ENCODE peak calls at places on chromosomes 1 and 21, in seven cellular contexts. E, L, G, Z, A, M and K are unnamed samples.

GRCh38 chr1:202471246-202471645 is 122.7 kb downstream of the PPP1R12B start:
- DNase-seq in Z (no peak), G (no peak), L (no peak), A (peak), E (no peak), M (no peak), K (no peak)

GRCh38 chr1:93448292-93448982 is 519 bp downstream of the FNBP1L start:
- DNase-seq in L (peak), G (peak), M (peak), A (peak), Z (peak), E (peak), K (no peak)

GRCh38 chr1:183218039-183218618 is 32.1 kb downstream of the LAMC2 start:
- DNase-seq in Z (no peak), L (no peak), G (no peak), A (no peak), M (no peak), E (no peak), K (peak)

GRCh38 chr1:19325368-19325957 is 13.3 kb downstream of the SLC66A1 start:
- DNase-seq in Z (no peak), L (no peak), G (peak), E (no peak), A (no peak), M (no peak), K (no peak)

GRCh38 chr1:53473463-53473862 is 14.3 kb downstream of the DMRTB1 start:
- DNase-seq in M (no peak), Z (no peak), G (no peak), A (peak), L (no peak), E (no peak), K (peak)

GRCh38 chr1:99455760-99456159 is 190.2 kb upstream of the PALMD start:
- DNase-seq in E (no peak), Z (no peak), M (no peak), L (no peak), G (no peak), A (no peak), K (no peak)

GRCh38 chr1:8082945-8083344 is 56.8 kb upstream of the ERRFI1 start:
- DNase-seq in G (no peak), A (peak), M (no peak), E (no peak), Z (no peak), L (no peak), K (peak)

GRCh38 chr1:192518700-192519099 is 56.9 kb upstream of the RGS1 start:
- DNase-seq in L (no peak), G (no peak), Z (no peak), A (no peak), M (no peak), E (no peak), K (peak)

GRCh38 chr1:183569141-183569540 is 21.1 kb downstream of the NCF2 start:
- DNase-seq in M (no peak), L (peak), Z (no peak), G (no peak), A (no peak), E (peak), K (peak)

GRCh38 chr1:100249155-100249536 is 488 bp downstream of the DBT start:
- DNase-seq in E (no peak), M (no peak), Z (no peak), A (peak), L (no peak), G (no peak), K (no peak)

GRCh38 chr1:34975312-34975711 is 9.8 kb downstream of the TMEM35B start:
- DNase-seq in G (no peak), A (no peak), E (peak), Z (no peak), L (no peak), M (no peak), K (peak)

GRCh38 chr1:225662155-225662554 is 9.2 kb upstream of the ENAH start:
- DNase-seq in L (no peak), M (no peak), E (no peak), G (no peak), Z (no peak), A (no peak), K (no peak)

GRCh38 chr1:111219466-111220286 is 7.8 kb upstream of the CHI3L2 start:
- DNase-seq in A (no peak), G (no peak), Z (peak), L (no peak), M (no peak), E (peak), K (no peak)

GRCh38 chr1:226654046-226654445 is 85.0 kb downstream of the ITPKB start:
- DNase-seq in Z (peak), E (peak), G (peak), M (no peak), L (no peak), A (peak), K (peak)

GRCh38 chr1:20849100-20849499 is 62.0 kb upstream of the HP1BP3 start:
- DNase-seq in M (no peak), L (no peak), G (no peak), E (no peak), Z (no peak), A (no peak), K (no peak)

GRCh38 chr1:154863702-154864174 is 6.3 kb downstream of the KCNN3 start:
- DNase-seq in Z (no peak), E (peak), G (peak), M (peak), L (peak), A (peak), K (peak)

GRCh38 chr1:90502194-90502593 is 214.9 kb downstream of the BARHL2 start:
- DNase-seq in E (peak), L (no peak), G (no peak), Z (peak), A (no peak), M (no peak), K (no peak)
- H4K8ac ChIP-seq in E (no peak), L (no peak), G (no peak), Z (no peak), A (no peak), M (no peak), K (no peak)

GRCh38 chr1:170307426-170307825 is 161.7 kb downstream of the NTMT2 start:
- DNase-seq in E (no peak), L (no peak), A (peak), G (no peak), Z (no peak), M (no peak), K (peak)

GRCh38 chr1:170310931-170311330 is 165.2 kb downstream of the NTMT2 start:
- DNase-seq in A (peak), M (no peak), E (no peak), G (no peak), L (no peak), Z (no peak), K (no peak)

GRCh38 chr1:170309389-170310013 is 163.7 kb downstream of the NTMT2 start:
- DNase-seq in M (no peak), G (no peak), L (no peak), A (peak), Z (no peak), E (peak), K (peak)

GRCh38 chr1:170306948-170307347 is 161.2 kb downstream of the NTMT2 start:
- DNase-seq in M (no peak), A (no peak), E (no peak), G (no peak), L (no peak), Z (no peak), K (no peak)

GRCh38 chr1:170310014-170310405 is 164.3 kb downstream of the NTMT2 start:
- DNase-seq in A (no peak), L (no peak), Z (no peak), M (no peak), G (no peak), E (no peak), K (no peak)
- H4K8ac ChIP-seq in A (no peak), L (no peak), Z (no peak), M (no peak), G (no peak), E (no peak), K (peak)

GRCh38 chr1:63152572-63152971 is 169.8 kb upstream of the FOXD3 start:
- DNase-seq in L (peak), E (no peak), Z (no peak), A (no peak), M (no peak), G (no peak), K (no peak)

GRCh38 chr1:63142001-63142400 is 180.4 kb upstream of the FOXD3 start:
- DNase-seq in E (no peak), A (no peak), Z (no peak), G (no peak), M (no peak), L (no peak), K (no peak)

GRCh38 chr1:63148825-63149645 is 173.3 kb upstream of the FOXD3 start:
- DNase-seq in Z (peak), L (no peak), M (peak), A (peak), G (peak), E (peak), K (peak)

GRCh38 chr1:63143482-63143881 is 178.9 kb upstream of the FOXD3 start:
- DNase-seq in E (peak), L (no peak), Z (no peak), M (no peak), G (no peak), A (no peak), K (no peak)

DNA sequence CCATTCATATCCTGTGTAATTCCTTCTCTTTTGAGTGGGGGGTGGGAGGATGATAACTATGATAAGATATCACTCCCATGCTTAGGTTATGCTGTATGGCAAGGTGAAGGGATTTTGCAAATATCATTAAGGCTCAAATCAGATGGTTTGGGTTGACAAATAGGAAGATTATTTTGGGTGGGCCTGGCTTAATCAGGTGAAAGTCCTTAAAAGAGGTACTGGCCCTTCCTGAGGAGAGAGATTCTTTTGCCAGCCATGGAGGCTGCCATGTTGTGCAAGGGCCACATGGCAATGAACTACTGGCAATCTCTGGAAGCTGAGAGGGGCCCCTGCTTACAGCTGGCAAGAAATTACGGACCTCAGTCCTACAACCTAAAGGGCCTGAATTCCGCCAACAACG is 174.6 kb upstream of the FOXD3 start:
- DNase-seq in L (no peak), A (no peak), E (no peak), M (no peak), G (no peak), Z (no peak), K (no peak)
- H4K8ac ChIP-seq in L (no peak), A (no peak), E (no peak), M (no peak), G (no peak), Z (no peak), K (no peak)

GRCh38 chr1:115557715-115558114 is 84.1 kb upstream of the VANGL1 start:
- DNase-seq in E (peak), G (no peak), L (no peak), Z (no peak), A (no peak), M (no peak), K (no peak)
- H4K8ac ChIP-seq in E (no peak), G (no peak), L (no peak), Z (no peak), A (no peak), M (no peak), K (no peak)

GRCh38 chr21:44957901-44958451 is 18.1 kb downstream of the SLX9 start:
- DNase-seq in G (no peak), L (peak), M (no peak), E (no peak), A (no peak), Z (no peak), K (no peak)
- H4K8ac ChIP-seq in G (no peak), L (peak), M (peak), E (no peak), A (no peak), Z (no peak), K (peak)

DNA sequence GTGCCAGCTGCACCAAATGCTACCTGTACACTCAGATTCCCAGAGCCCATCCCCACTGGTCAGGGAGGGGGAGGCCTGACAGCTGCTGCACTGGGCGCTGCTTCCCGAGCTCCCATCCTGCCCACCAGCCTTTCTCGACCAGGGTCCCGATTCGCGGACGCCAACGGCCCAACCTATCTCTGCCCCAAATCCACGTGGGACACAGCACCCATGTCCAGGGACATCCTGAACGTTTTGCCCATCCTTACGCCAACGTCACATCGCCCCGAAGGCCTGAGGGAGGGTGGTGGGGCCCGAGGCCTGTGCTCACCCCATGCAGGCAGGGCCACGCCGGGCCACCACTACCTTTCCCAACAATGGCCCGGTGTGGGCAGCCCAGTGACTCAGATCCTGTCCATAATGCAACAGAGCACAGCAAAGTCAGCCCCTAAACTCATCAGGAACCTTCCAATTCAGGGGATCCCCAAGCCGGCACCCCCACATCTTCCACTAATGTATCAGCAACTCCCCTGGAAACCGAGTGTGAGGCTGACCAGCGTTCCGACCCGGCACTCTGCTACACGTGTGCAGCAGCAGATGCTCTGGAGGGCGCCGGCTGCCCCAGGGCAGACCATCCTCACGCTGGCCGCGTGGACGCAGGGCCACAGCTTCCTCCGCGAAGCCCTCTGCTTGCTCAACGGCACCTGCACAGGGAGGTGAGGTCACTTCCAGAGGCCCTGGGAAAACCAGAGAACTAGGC is 11.3 kb upstream of the TMEM240 start:
- DNase-seq in G (no peak), E (no peak), M (no peak), A (no peak), L (no peak), Z (no peak), K (no peak)
- H4K8ac ChIP-seq in G (no peak), E (no peak), M (peak), A (peak), L (no peak), Z (peak), K (no peak)

DNA sequence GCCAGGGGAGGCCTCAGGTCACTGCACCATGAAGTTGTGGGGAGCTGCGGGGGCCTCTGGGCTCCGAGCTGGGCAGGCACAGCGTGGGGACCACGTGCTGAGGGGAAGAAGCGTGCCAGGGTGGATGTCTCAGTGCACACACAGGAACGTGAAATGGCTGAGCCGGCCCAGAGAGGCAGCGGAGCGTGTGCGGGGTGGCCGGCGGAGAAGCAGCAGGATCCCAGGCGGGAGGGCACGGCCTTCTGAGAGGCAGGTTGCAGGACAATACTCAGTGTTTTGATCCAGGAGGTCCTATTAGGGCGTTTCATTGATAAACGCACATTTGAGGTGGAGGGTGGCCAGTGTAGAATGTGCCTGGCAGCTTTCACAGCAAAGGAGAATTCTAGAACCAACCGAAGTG is 12.9 kb downstream of the TNFRSF14 start:
- DNase-seq in M (no peak), G (no peak), E (no peak), A (no peak), L (no peak), Z (no peak), K (no peak)
- H4K8ac ChIP-seq in M (no peak), G (no peak), E (no peak), A (no peak), L (no peak), Z (no peak), K (no peak)